ENCODE peak calls at places on chromosome 11, in seven cellular contexts. S is fibroblast of pulmonary artery, C is GM13977, I is MCF 10A, H is GM13976, E is WTC11, X is IMR-90. G is an unnamed sample.

GRCh38 chr11:23897453-23898289 is 599.2 kb upstream of the LUZP2 start:
- DNase-seq in S (peak; percentile 86), C (no peak), I (peak; percentile 56), H (no peak), E (no peak), X (peak; percentile 94), G (no peak)

GRCh38 chr11:10742460-10743208 is 8.4 kb upstream of the CTR9 start:
- DNase-seq in S (no peak), C (no peak), I (no peak), H (no peak), E (no peak), X (peak; percentile 88), G (no peak)

GRCh38 chr11:10524471-10524870 is 16.5 kb downstream of the RNF141 start:
- DNase-seq in S (peak; percentile 22), C (no peak), I (no peak), H (no peak), E (no peak), X (no peak), G (no peak)

GRCh38 chr11:61552108-61552635 is 28.7 kb downstream of the SYT7 start:
- DNase-seq in S (no peak), C (no peak), I (no peak), H (no peak), E (no peak), X (no peak), G (no peak)

GRCh38 chr11:63841554-63841953 is 2.6 kb downstream of the MARK2 start:
- DNase-seq in S (peak; percentile 39), C (no peak), I (peak; percentile 46), H (no peak), E (peak; percentile 48), X (peak; percentile 22), G (no peak)

GRCh38 chr11:31768744-31769143 is 42.4 kb downstream of the PAX6 start:
- DNase-seq in S (no peak), C (no peak), I (no peak), H (no peak), E (no peak), X (no peak), G (no peak)

GRCh38 chr11:46800177-46800576 is 45.9 kb downstream of the CKAP5 start:
- DNase-seq in S (no peak), C (no peak), I (no peak), H (no peak), E (no peak), X (peak; percentile 16), G (no peak)

GRCh38 chr11:64597671-64598101 is 6.7 kb downstream of the SLC22A12 start:
- DNase-seq in S (no peak), C (no peak), I (no peak), H (no peak), E (no peak), X (no peak), G (no peak)

GRCh38 chr11:90639687-90640086 is 416.8 kb upstream of the CHORDC1 start:
- DNase-seq in S (peak; percentile 9), C (no peak), I (peak; percentile 34), H (no peak), E (no peak), X (no peak), G (no peak)

GRCh38 chr11:86152006-86152862 is 83.3 kb upstream of the PICALM start:
- DNase-seq in S (peak; percentile 55), C (no peak), I (no peak), H (no peak), E (no peak), X (peak; percentile 53), G (no peak)

GRCh38 chr11:102398297-102398696 is 51.3 kb downstream of the BIRC2 start:
- DNase-seq in S (no peak), C (no peak), I (no peak), H (no peak), E (no peak), X (no peak), G (no peak)

GRCh38 chr11:43920598-43921419 is 21.6 kb upstream of the C11orf96 start:
- DNase-seq in S (peak; percentile 100), C (peak; percentile 19), I (peak; percentile 100), H (no peak), E (no peak), X (peak; percentile 100), G (no peak)

GRCh38 chr11:72418834-72419560 is 15.3 kb downstream of the CLPB start:
- DNase-seq in S (no peak), C (peak; percentile 44), I (no peak), H (peak; percentile 56), E (no peak), X (no peak), G (peak; percentile 46)

GRCh38 chr11:86174101-86175046 is 70.2 kb upstream of the EED start:
- DNase-seq in S (peak; percentile 99), C (no peak), I (peak; percentile 93), H (no peak), E (no peak), X (peak; percentile 99), G (no peak)

GRCh38 chr11:130600616-130601015 is 152.2 kb downstream of the ADAMTS15 start:
- DNase-seq in S (no peak), C (no peak), I (no peak), H (no peak), E (no peak), X (no peak), G (no peak)

GRCh38 chr11:12287009-12287373 is 90.4 kb upstream of the PARVA start:
- DNase-seq in S (peak; percentile 96), C (no peak), I (peak; percentile 87), H (peak; percentile 3), E (no peak), X (peak; percentile 96), G (no peak)

GRCh38 chr11:62603072-62603408 is 1.4 kb upstream of the MTA2 start:
- DNase-seq in S (no peak), C (no peak), I (no peak), H (no peak), E (no peak), X (no peak), G (no peak)

GRCh38 chr11:120932305-120932905 is 91.5 kb upstream of the TBCEL start:
- DNase-seq in S (no peak), C (no peak), I (no peak), H (no peak), E (no peak), X (no peak), G (no peak)

GRCh38 chr11:129960216-129961214 is 42.1 kb downstream of the PRDM10 start:
- DNase-seq in S (peak; percentile 78), C (peak; percentile 63), I (peak; percentile 63), H (peak; percentile 59), E (no peak), X (peak; percentile 96), G (peak; percentile 70)

GRCh38 chr11:3170756-3171670 is 5.9 kb upstream of the OSBPL5 start:
- DNase-seq in S (no peak), C (no peak), I (no peak), H (no peak), E (no peak), X (no peak), G (no peak)

DNA sequence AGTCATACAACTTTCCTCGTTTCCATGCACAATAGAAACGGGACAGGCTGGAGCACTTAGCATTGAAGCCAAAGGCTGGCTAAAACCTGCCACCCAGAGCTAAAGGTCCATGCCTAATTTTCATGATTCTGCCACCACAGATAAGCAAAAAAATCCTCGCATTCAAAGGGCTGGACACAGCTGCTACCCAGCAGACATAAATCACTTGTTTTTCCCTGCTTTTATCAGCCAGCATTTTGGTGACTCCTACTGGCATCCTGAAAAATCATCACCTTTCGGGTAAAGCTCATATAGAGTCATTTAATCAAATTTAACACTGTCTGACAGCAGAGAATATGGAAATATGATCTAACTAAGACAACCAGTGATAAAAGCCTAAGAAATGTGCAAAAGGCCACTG is 37.9 kb downstream of the ALG9 start:
- DNase-seq in S (peak; percentile 17), C (no peak), I (no peak), H (no peak), E (no peak), X (no peak), G (no peak)
- TF ChIP-seq CTCF in S (no peak), C (no peak), I (peak; percentile 12), H (no peak), E (no peak), X (no peak), G (no peak)

DNA sequence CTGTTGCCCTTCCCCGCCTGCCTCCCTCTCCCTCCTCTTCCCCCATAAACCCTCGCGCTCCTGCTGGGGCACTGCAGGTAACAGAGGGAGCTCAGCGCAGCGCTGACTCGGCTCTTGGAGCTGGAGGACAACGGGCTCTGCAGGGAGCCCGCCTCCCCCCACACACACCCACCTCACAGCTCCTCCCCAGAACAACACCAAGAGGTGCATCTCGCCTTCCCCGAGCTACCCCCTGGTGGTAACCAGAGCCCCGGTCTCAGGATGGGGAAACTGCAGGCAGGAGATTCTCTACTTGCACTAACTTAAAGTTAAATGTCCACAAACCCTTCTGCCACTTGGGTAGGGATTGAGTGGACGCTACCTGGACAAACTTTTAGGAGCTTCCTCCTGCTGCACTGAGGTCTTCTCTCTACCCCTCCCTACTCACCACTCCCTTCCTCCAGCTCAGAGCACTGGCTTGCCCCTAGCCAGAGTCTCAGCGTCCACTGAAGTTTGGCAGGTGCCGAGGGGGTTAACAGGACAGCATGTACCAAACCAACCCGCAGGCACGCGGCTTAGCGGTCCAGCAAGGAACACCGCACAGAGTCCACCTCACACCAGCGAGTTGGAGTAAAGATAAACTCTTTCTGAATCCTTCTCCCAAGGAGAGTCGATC is 4.0 kb upstream of the SCN4B start:
- DNase-seq in S (no peak), C (no peak), I (no peak), H (no peak), E (no peak), X (no peak), G (no peak)
- TF ChIP-seq CTCF in S (no peak), C (no peak), I (no peak), H (no peak), E (no peak), X (no peak), G (no peak)

GRCh38 chr11:27471588-27472397 is 797 bp downstream of the LGR4 start:
- DNase-seq in S (peak; percentile 19), C (peak; percentile 54), I (peak; percentile 46), H (peak; percentile 60), E (peak; percentile 48), X (no peak), G (peak; percentile 63)

GRCh38 chr11:27471067-27471587 is 1.5 kb downstream of the LGR4 start:
- DNase-seq in S (no peak), C (no peak), I (peak; percentile 52), H (no peak), E (no peak), X (no peak), G (peak; percentile 12)

GRCh38 chr11:27472398-27473016 is at the start of gene LGR4:
- DNase-seq in S (peak; percentile 96), C (peak; percentile 73), I (peak; percentile 98), H (peak; percentile 73), E (peak; percentile 98), X (peak; percentile 90), G (peak; percentile 76)

GRCh38 chr11:27475622-27476021 is 3.0 kb upstream of the LGR4 start:
- DNase-seq in S (no peak), C (no peak), I (no peak), H (no peak), E (no peak), X (no peak), G (no peak)

DNA sequence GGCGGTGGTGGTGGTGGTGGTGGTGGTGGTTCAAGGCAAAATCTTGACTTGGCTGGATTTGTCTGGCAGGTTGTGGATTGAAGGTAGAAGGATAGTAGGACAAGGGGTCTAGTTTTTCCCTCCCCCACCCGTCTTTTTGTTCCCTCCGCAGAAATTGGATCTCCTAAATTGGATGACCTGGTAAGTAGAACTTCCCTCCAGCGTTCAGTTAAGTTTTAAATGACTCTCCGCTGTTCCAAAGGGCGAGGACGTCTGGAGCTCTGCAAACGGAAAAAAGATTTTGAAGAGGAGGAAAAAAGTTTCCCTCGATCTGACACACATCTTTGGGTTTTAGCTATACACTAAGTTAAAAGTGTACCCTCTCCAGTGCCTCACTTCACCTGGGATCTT is 422 bp upstream of the LGR4 start:
- DNase-seq in S (no peak), C (no peak), I (no peak), H (no peak), E (no peak), X (no peak), G (no peak)
- TF ChIP-seq CTCF in S (no peak), C (no peak), I (no peak), H (no peak), E (no peak), X (no peak), G (no peak)

GRCh38 chr11:36149538-36150242 is 139.5 kb downstream of the COMMD9 start:
- DNase-seq in S (peak; percentile 98), C (peak; percentile 74), I (peak; percentile 100), H (peak; percentile 62), E (peak; percentile 34), X (peak; percentile 100), G (peak; percentile 71)
- TF ChIP-seq CTCF in S (peak; percentile 63), C (peak; percentile 51), I (peak; percentile 80), H (peak; percentile 37), E (peak; percentile 30), X (peak; percentile 66), G (peak; percentile 30)